ENCODE peak calls at places on chromosomes 12 and 14, in five cellular contexts. K is sigmoid colon, J is IMR-90, O is tibial nerve, Z is fibroblast of lung. U is an unnamed sample.
A peak's percentile ranks its signal among the peaks of the same experiment; 100 is the strongest.

GRCh38 chr14:20469890-20470858 is 968 bp downstream of the PNP start:
- DNase-seq in O (no peak), Z (peak; percentile 55), J (peak; percentile 57), K (peak; percentile 73), U (peak; percentile 16)

GRCh38 chr12:86741531-86741930 is 485.3 kb upstream of the MGAT4C start:
- DNase-seq in O (no peak), K (no peak), J (peak; percentile 4), Z (no peak), U (no peak)

GRCh38 chr12:54352891-54353874 is 11.1 kb downstream of the GPR84 start:
- DNase-seq in O (no peak), J (peak; percentile 72), K (peak; percentile 78), Z (peak; percentile 71), U (no peak)

GRCh38 chr12:90741611-90742010 is 213.4 kb downstream of the CCER1 start:
- DNase-seq in K (no peak), J (no peak), Z (no peak), O (no peak), U (no peak)

GRCh38 chr14:56979961-56980360 is 169.7 kb upstream of the OTX2 start:
- DNase-seq in K (no peak), Z (no peak), O (no peak), J (no peak), U (no peak)

GRCh38 chr14:29462772-29463171 is 464.9 kb downstream of the PRKD1 start:
- DNase-seq in K (no peak), Z (no peak), O (no peak), J (no peak), U (no peak)

GRCh38 chr12:69389836-69390235 is 30.3 kb downstream of the YEATS4 start:
- DNase-seq in J (peak; percentile 79), Z (peak; percentile 57), K (no peak), O (no peak), U (no peak)

GRCh38 chr14:106691601-106692291 is 1165.4 kb downstream of the TMEM121 start:
- DNase-seq in Z (no peak), O (no peak), J (no peak), K (no peak), U (no peak)

GRCh38 chr12:124792961-124793441 is 70.7 kb downstream of the SCARB1 start:
- DNase-seq in O (no peak), J (peak; percentile 35), Z (no peak), K (no peak), U (no peak)

GRCh38 chr14:21860172-21860571 is 186.6 kb upstream of the OR4E1 start:
- DNase-seq in K (no peak), J (no peak), Z (peak; percentile 5), O (no peak), U (no peak)

GRCh38 chr14:92515510-92516343 is 2.1 kb downstream of the RIN3 start:
- DNase-seq in Z (no peak), O (no peak), K (peak; percentile 56), J (no peak), U (no peak)

GRCh38 chr12:10395390-10395998 is 5.7 kb upstream of the KLRK1 start:
- DNase-seq in Z (peak; percentile 74), O (no peak), K (peak; percentile 71), J (peak; percentile 71), U (no peak)

GRCh38 chr12:46533723-46534122 is 161.2 kb upstream of the SLC38A2 start:
- DNase-seq in K (no peak), O (no peak), Z (no peak), J (no peak), U (no peak)

GRCh38 chr12:106301241-106301610 is 1.3 kb upstream of the TCP11L2 start:
- DNase-seq in Z (no peak), K (no peak), O (no peak), J (no peak), U (no peak)

GRCh38 chr12:78229491-78230209 is 399.0 kb downstream of the NAV3 start:
- DNase-seq in O (no peak), K (no peak), Z (peak; percentile 54), J (peak; percentile 52), U (no peak)

GRCh38 chr14:71658261-71658860 is 273.9 kb upstream of the RGS6 start:
- DNase-seq in J (no peak), O (no peak), Z (no peak), K (no peak), U (no peak)

GRCh38 chr14:99186956-99187690 is 84.9 kb downstream of the BCL11B start:
- DNase-seq in K (no peak), O (no peak), J (no peak), Z (no peak), U (no peak)
- H3K4me3 ChIP-seq in K (no peak overlapping the region), O (no peak overlapping the region), J (no peak overlapping the region), Z (no peak overlapping the region), U (no peak overlapping the region)

DNA sequence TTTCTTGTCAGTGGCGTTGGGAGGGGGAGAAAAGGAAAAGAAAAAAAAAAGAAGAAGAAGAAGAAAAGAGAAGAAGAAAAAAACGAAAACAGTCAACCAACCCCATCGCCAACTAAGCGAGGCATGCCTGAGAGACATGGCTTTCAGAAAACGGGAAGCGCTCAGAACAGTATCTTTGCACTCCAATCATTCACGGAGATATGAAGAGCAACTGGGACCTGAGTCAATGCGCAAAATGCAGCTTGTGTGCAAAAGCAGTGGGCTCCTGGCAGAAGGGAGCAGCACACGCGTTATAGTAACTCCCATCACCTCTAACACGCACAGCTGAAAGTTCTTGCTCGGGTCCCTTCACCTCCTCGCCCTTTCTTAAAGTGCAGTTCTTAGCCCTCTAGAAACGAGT is 1.9 kb downstream of the ASCL1 start:
- DNase-seq in Z (no peak), J (no peak), K (no peak), O (no peak), U (no peak)
- H3K27me3 ChIP-seq in Z (peaks cover 23% of the 10 kb centered on the region), J (peaks cover 51% of the 10 kb centered on the region), K (peaks cover 83% of the 10 kb centered on the region), O (peaks cover 88% of the 10 kb centered on the region), U (peaks cover 82% of the 10 kb centered on the region)

GRCh38 chr14:47678157-47678556 is 2.8 kb upstream of the MDGA2 start:
- DNase-seq in O (no peak), J (no peak), K (no peak), Z (no peak), U (no peak)

GRCh38 chr14:47675489-47676300 is at the start of gene MDGA2:
- DNase-seq in J (no peak), Z (no peak), O (no peak), K (no peak), U (peak; percentile 86)

GRCh38 chr14:47675239-47675488 is 241 bp downstream of the MDGA2 start:
- DNase-seq in J (no peak), O (no peak), K (no peak), Z (no peak), U (no peak)

GRCh38 chr14:47674546-47675238 is 713 bp downstream of the MDGA2 start:
- DNase-seq in J (no peak), Z (no peak), K (no peak), O (no peak), U (no peak)

DNA sequence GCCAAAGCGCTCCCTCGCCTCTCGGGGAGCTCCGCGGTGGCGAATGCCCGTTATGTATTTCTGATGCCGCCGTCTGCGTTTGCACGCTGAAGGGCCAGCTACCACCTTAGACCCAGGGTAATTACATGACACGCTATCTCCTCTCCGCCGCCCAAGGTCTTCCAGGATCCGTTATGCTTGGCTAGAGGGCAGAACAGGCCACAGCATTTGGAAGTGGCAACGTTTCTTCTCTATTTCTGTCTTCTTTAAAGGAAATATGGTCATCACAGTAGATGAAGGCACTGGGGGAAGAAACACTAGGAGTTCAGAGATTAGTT is 854 bp upstream of the MDGA2 start:
- DNase-seq in K (no peak), Z (no peak), J (no peak), O (no peak), U (no peak)
- TF ChIP-seq CTCF in K (no peak), Z (no peak), J (no peak), O (no peak), U (no peak)

GRCh38 chr12:47714823-47715386 is 9.1 kb upstream of the RPAP3 start:
- DNase-seq in O (no peak), J (no peak), Z (no peak), K (no peak), U (no peak)
- H3K4me3 ChIP-seq in O (no peak overlapping the region), J (no peak overlapping the region), Z (no peak overlapping the region), K (no peak overlapping the region), U (no peak overlapping the region)

DNA sequence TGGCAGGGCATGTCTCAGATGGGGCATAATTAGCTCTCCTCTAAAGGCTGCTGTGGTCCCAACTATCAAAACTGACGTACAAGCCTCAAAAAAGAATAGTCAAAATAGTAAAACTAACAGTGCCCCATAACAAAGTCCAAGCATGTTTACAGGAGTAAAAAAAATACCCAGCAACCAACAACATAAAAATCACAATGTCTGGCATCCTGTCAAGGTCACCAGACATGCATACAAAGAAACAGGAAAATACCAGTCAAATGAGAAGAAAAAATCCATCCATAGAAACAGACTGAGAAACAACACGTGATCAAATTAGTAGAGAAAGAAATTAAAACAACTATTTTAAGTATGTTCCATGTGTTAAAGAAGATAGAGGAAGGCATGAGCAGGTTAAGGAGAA is 131.2 kb upstream of the C14orf180 start:
- DNase-seq in Z (no peak), K (no peak), J (no peak), O (no peak), U (no peak)
- H3K27me3 ChIP-seq in Z (no peaks in the 10 kb centered on the region), K (no peaks in the 10 kb centered on the region), J (no peaks in the 10 kb centered on the region), O (no peaks in the 10 kb centered on the region), U (no peaks in the 10 kb centered on the region)

DNA sequence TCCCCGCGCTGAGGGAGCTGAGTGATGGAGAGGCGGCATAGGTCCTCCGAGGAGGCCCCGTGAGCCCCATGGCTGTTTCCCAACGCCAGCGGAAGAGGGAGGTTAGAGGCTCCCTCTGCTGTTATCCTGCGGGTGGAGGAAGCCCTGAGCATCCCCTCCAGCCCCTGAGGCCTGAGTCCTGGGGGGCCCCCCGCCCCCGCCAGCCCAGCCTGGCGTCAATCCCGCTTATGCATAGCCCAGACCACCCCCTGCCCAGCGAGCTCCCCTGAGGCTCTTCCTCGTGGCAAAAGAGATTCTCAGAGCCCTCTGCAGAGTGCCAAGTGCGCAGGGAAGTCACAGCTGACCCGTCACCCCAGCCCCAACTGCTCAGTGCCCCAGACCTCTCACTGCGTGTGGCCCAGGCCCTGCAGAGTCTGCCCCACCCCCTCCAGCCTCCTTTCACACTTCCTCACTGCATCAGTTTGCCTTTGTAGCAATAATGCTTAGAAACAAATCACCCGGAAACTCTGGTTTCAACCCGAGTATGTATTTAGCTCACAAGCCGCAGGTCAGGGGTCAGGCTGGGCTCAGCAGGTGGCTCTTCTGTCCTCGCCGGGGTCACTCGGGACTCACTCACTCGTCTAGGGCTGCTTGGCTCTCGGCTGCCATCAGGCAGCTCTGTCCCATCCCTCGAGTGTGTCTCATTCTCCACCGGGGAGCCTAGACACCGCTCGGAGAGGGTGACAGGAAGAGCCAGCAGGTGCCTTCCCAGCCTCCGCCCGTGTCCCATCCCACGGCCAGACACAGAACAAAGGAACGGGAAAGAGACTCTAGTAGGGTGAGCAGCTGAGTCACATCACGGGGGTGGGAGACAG is 44.8 kb upstream of the GALNT9 start:
- DNase-seq in K (peak; percentile 75), O (no peak), J (no peak), Z (peak; percentile 19), U (no peak)
- TF ChIP-seq CTCF in K (no peak), O (no peak), J (no peak), Z (peak; percentile 24), U (no peak)